ENCODE peak calls at places on chromosomes 11 and 22, in seven cellular contexts. A is hepatic stellate cell; Z is GM03348; S is stimulated activated CD4-positive, alpha-beta T cell treated with anti-CD3 and anti-CD28 coated beads, Interleukin-4, amount 100 ng/mL, for 48 hours; V is stimulated activated CD8-positive, alpha-beta memory T cell treated with anti-CD3 and anti-CD28 coated beads, Interleukin-7, amount 100 ng/mL, for 24 hours; B is kidney; W is HT-29. K is an unnamed sample.

GRCh38 chr11:128327274-128327673 is 260.1 kb downstream of the ETS1 start:
- DNase-seq in A (no peak), Z (no peak), S (no peak), V (no peak), B (no peak), W (no peak), K (no peak)

GRCh38 chr22:20807315-20807752 is 33.4 kb downstream of the SERPIND1 start:
- DNase-seq in A (peak), Z (peak), S (no peak), V (no peak), B (no peak), W (no peak), K (peak)

GRCh38 chr11:69493931-69494821 is 12.7 kb downstream of the LINC01488 start:
- DNase-seq in A (no peak), Z (no peak), S (no peak), V (no peak), B (peak), W (no peak), K (no peak)

GRCh38 chr22:33350961-33351360 is 292.8 kb upstream of the SYN3 start:
- DNase-seq in A (no peak), Z (no peak), S (no peak), V (no peak), B (no peak), W (no peak), K (no peak)

GRCh38 chr11:128210148-128210940 is 377.0 kb downstream of the ETS1 start:
- DNase-seq in A (peak), Z (peak), S (no peak), V (no peak), B (no peak), W (peak), K (peak)

GRCh38 chr11:88680806-88681205 is 343.3 kb upstream of the CTSC start:
- DNase-seq in A (no peak), Z (peak), S (no peak), V (no peak), B (no peak), W (no peak), K (no peak)

GRCh38 chr22:23110190-23110921 is 31.4 kb downstream of the RSPH14 start:
- DNase-seq in A (no peak), Z (no peak), S (no peak), V (no peak), B (no peak), W (no peak), K (no peak)

GRCh38 chr22:31162015-31162765 is 2.2 kb downstream of the RNF185 start:
- DNase-seq in A (no peak), Z (no peak), S (no peak), V (no peak), B (no peak), W (no peak), K (no peak)

GRCh38 chr22:43077121-43077877 is 11.9 kb downstream of the TTLL1 start:
- DNase-seq in A (no peak), Z (no peak), S (no peak), V (no peak), B (no peak), W (no peak), K (no peak)

GRCh38 chr22:17578129-17578754 is 14.9 kb downstream of the SLC25A18 start:
- DNase-seq in A (no peak), Z (no peak), S (no peak), V (no peak), B (peak), W (no peak), K (peak)

GRCh38 chr11:64760759-64761417 is 1.1 kb upstream of the PYGM start:
- DNase-seq in A (no peak), Z (no peak), S (no peak), V (no peak), B (peak), W (no peak), K (no peak)

GRCh38 chr11:134412508-134413333 is 679 bp upstream of the B3GAT1 start:
- DNase-seq in A (no peak), Z (no peak), S (no peak), V (no peak), B (no peak), W (no peak), K (no peak)

GRCh38 chr11:45665206-45665932 is at the start of gene CHST1:
- DNase-seq in A (no peak), Z (peak), S (peak), V (no peak), B (peak), W (no peak), K (no peak)

GRCh38 chr11:27239305-27239942 is 123.6 kb downstream of the CCDC34 start:
- DNase-seq in A (no peak), Z (peak), S (no peak), V (no peak), B (no peak), W (no peak), K (no peak)

GRCh38 chr11:1888811-1889526 is 2.7 kb downstream of the PRR33 start:
- DNase-seq in A (no peak), Z (no peak), S (peak), V (peak), B (peak), W (no peak), K (no peak)

GRCh38 chr22:33779243-33779642 is 141.0 kb downstream of the LARGE1 start:
- DNase-seq in A (no peak), Z (no peak), S (no peak), V (no peak), B (no peak), W (peak), K (no peak)

GRCh38 chr11:10845589-10845988 is 12.3 kb downstream of the ZBED5 start:
- DNase-seq in A (no peak), Z (peak), S (no peak), V (no peak), B (no peak), W (no peak), K (no peak)

GRCh38 chr11:71452354-71453020 is 516 bp upstream of the NADSYN1 start:
- DNase-seq in A (peak), Z (peak), S (peak), V (no peak), B (peak), W (peak), K (no peak)